ENCODE peak calls at places on chromosomes 11 and 22, in six cellular contexts. S is HFF-Myc, F is prostate gland, E is fibroblast of lung, I is Caco-2, M is breast epithelium. W is an unnamed sample.

GRCh38 chr11:45212566-45213315 is 66.3 kb downstream of the PRDM11 start:
- DNase-seq in E (no peak), F (no peak), M (no peak), S (no peak), I (no peak), W (peak; percentile 30)

GRCh38 chr11:110200241-110200640 is 96.2 kb downstream of the RDX start:
- DNase-seq in F (no peak), E (peak; percentile 83), S (no peak), M (no peak), I (no peak), W (no peak)

GRCh38 chr11:72707032-72707431 is 32.8 kb upstream of the PDE2A start:
- DNase-seq in S (no peak), M (no peak), I (no peak), F (no peak), E (no peak), W (no peak)

GRCh38 chr11:20611892-20612291 is 12.5 kb downstream of the SLC6A5 start:
- DNase-seq in F (no peak), S (no peak), M (no peak), E (no peak), I (no peak), W (no peak)

GRCh38 chr22:22397292-22397870 is 111.2 kb downstream of the ZNF280B start:
- DNase-seq in E (peak; percentile 23), S (no peak), F (no peak), M (peak; percentile 72), I (peak; percentile 28), W (no peak)

GRCh38 chr11:61347916-61348461 is 13.7 kb downstream of the CYB561A3 start:
- DNase-seq in E (no peak), S (no peak), M (no peak), F (no peak), I (no peak), W (no peak)

GRCh38 chr11:115170133-115170815 is 333.9 kb downstream of the CADM1 start:
- DNase-seq in E (no peak), I (peak; percentile 68), F (no peak), M (no peak), S (no peak), W (peak; percentile 16)

GRCh38 chr22:37186228-37186996 is 1.6 kb downstream of the C1QTNF6 start:
- DNase-seq in E (peak; percentile 84), F (no peak), M (no peak), S (no peak), I (peak; percentile 48), W (peak; percentile 21)

GRCh38 chr22:21448627-21449416 is 18.4 kb upstream of the TMEM191C start:
- DNase-seq in F (peak; percentile 3), S (no peak), E (no peak), I (peak; percentile 0), M (no peak), W (no peak)

GRCh38 chr22:26354707-26355106 is 74.4 kb upstream of the ASPHD2 start:
- DNase-seq in I (no peak), M (no peak), E (no peak), S (no peak), F (no peak), W (no peak)

GRCh38 chr22:25775501-25775900 is 33.5 kb downstream of the MYO18B start:
- DNase-seq in I (peak; percentile 37), M (no peak), F (no peak), S (no peak), E (peak; percentile 67), W (peak; percentile 44)

DNA sequence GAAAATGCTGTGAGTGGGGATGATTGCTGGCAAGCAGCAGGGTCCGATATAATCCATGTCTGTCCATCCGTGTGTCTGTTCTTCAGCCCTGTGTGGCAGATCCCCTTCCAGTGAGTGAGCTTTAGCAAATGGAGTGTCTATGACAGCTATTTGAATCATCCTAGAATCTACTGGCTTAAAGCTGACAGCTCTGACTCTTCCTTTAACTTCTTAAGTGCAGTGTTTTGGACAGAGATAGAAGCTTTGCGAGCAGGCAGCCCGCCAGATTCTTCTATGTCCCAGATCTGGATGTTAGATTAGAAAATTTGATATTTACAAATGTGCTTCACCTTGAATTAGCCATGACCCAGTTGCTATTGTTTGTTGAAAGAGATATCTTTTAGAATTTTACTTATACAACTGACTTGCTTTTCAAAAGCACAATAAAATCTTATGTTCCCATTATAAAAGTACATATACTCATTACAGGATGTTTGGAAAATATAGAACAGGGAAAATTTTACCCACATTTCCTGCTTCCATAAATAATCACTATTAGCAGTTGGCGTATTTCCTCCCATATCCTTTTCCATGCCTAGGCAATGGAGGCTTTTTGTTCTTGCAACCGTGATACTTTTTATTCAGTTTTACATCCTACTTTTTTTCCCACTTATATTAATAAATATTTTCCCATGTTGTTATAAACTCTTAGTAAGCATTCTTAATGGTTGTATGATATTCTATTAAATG is 124.5 kb downstream of the COMMD9 start:
- DNase-seq in M (no peak), F (peak; percentile 40), S (no peak), I (no peak), E (no peak), W (no peak)
- H3K4me3 ChIP-seq in M (no peak overlapping the region), F (no peak overlapping the region), S (no peak overlapping the region), I (no peak overlapping the region), E (no peak overlapping the region), W (no peak overlapping the region)

DNA sequence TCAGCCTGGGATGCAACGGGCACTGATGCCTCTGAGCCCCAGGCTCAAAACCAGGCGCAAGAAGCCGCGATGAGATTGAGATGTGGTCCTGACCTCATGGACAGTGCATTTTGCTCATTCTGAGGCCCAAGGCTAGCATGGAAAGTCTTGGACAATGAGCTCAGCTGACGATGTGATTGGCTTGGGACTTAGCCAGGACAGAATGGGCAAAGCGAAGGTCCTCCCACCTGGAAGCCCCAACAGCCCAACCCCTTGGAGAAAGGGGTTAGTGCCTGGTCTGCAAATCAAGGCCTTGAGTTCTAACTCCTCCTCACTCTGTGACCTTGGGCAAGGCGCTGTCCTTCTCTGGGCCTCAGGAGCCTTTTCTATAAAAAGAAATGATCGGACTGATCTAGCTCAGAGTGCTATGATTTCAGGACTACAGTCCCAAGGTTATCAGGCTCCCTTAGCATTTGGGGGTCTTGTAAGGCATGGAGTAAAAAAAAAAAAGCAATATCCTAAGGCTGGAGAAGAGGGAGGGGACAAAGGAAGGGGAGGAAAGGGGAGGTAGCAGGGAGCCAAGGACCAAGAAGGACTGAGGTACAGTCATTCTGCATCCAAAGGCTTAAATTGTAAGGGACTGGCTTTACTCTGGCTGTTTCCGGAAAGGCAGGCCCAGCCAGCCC is 2.7 kb downstream of the SLC43A3 start:
- DNase-seq in S (no peak), F (no peak), M (no peak), I (no peak), E (no peak), W (no peak)
- H3K4me3 ChIP-seq in S (peak overlapping the region; percentile 66), F (no peak overlapping the region), M (peak overlapping the region; percentile 68), I (no peak overlapping the region), E (peak overlapping the region; percentile 62), W (no peak overlapping the region)

GRCh38 chr22:46842606-46843005 is 80.2 kb downstream of the TBC1D22A start:
- DNase-seq in I (no peak), S (no peak), F (peak; percentile 75), E (no peak), M (peak; percentile 62), W (no peak)

GRCh38 chr22:46845281-46846153 is 83.1 kb downstream of the TBC1D22A start:
- DNase-seq in M (no peak), I (no peak), S (no peak), F (no peak), E (peak; percentile 43), W (no peak)

GRCh38 chr22:46843691-46844297 is 81.3 kb downstream of the TBC1D22A start:
- DNase-seq in E (peak; percentile 73), M (no peak), F (no peak), I (no peak), S (no peak), W (no peak)

GRCh38 chr22:46846154-46846831 is 83.8 kb downstream of the TBC1D22A start:
- DNase-seq in I (no peak), M (no peak), E (peak; percentile 56), S (no peak), F (no peak), W (no peak)

DNA sequence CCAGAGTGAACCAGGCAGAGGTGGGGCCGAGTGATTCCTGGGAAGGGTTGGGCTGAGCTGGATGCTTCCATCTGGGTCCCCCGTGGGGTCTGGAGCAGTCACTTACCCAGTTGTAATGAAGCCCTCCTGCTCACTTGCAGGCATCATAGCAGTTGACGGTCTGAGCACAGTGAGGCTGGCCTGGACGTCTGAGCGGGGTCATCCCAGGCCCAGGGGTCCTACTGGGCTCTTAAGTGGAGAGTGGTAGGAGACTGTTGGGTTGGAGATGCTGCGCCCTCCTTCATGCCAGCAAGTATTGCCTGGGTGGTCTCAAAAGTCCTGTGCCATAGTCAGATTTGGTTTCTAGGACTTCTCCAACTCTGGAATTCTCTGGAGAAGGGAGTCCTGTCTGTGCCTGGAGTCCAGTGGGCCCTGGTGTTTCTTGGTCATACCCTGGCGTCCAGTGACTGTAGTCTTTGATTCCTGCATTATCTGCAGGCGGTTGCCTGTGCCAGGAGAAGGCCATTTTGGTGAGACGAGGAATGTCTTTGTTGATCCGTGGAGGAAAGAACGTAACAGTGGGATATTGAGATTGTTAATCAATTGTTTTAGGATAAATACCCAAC is 82.3 kb downstream of the TBC1D22A start:
- DNase-seq in M (no peak), E (no peak), I (no peak), F (no peak), S (no peak), W (no peak)
- H3K4me3 ChIP-seq in M (peak overlapping the region; percentile 33), E (peak overlapping the region; percentile 30), I (no peak overlapping the region), F (no peak overlapping the region), S (no peak overlapping the region), W (no peak overlapping the region)

GRCh38 chr22:19722175-19722914 is 994 bp upstream of the GP1BB start:
- DNase-seq in F (no peak), S (no peak), I (no peak), M (no peak), E (no peak), W (no peak)

GRCh38 chr22:19722915-19723164 is 499 bp upstream of the GP1BB start:
- DNase-seq in S (no peak), E (no peak), I (no peak), M (no peak), F (no peak), W (no peak)

GRCh38 chr22:19720999-19721485 is 2.3 kb upstream of the GP1BB start:
- DNase-seq in S (no peak), E (no peak), F (no peak), I (no peak), M (no peak), W (no peak)

GRCh38 chr22:19720150-19720827 is 3.0 kb upstream of the GP1BB start:
- DNase-seq in S (no peak), E (no peak), M (no peak), F (no peak), I (no peak), W (no peak)

GRCh38 chr22:19721486-19722172 is 1.7 kb upstream of the GP1BB start:
- DNase-seq in E (no peak), F (no peak), M (no peak), S (no peak), I (no peak), W (no peak)
- H3K4me3 ChIP-seq in E (no peak overlapping the region), F (no peak overlapping the region), M (no peak overlapping the region), S (no peak overlapping the region), I (no peak overlapping the region), W (no peak overlapping the region)